ENCODE peak calls at places on chromosomes 5 and 9, in five cellular contexts. P is tibial nerve, E is stomach, J is sigmoid colon, D is A549. A is an unnamed sample.

GRCh38 chr5:104569621-104570020 is 1007.0 kb upstream of the NUDT12 start:
- DNase-seq in P (no peak), E (no peak), D (no peak), J (no peak), A (no peak)

GRCh38 chr5:127373858-127374491 is 83.4 kb downstream of the MEGF10 start:
- DNase-seq in E (no peak), J (no peak), D (peak), P (no peak), A (no peak)

GRCh38 chr9:122498883-122499288 is 11.7 kb upstream of the OR1J2 start:
- DNase-seq in D (peak), P (no peak), J (no peak), E (no peak), A (no peak)

GRCh38 chr5:67047180-67047579 is 149.4 kb downstream of the CD180 start:
- DNase-seq in P (no peak), J (peak), D (no peak), E (peak), A (no peak)

GRCh38 chr9:39588056-39588814 is 232.8 kb downstream of the SPATA31A1 start:
- DNase-seq in P (no peak), E (no peak), J (no peak), D (peak), A (no peak)

GRCh38 chr5:65394078-65394477 is 87.6 kb downstream of the ADAMTS6 start:
- DNase-seq in E (no peak), P (peak), D (peak), J (peak), A (peak)

GRCh38 chr9:36940881-36941280 is 93.2 kb downstream of the PAX5 start:
- DNase-seq in J (no peak), E (no peak), D (no peak), P (no peak), A (no peak)

GRCh38 chr5:37043693-37044092 is 167.1 kb downstream of the NIPBL start:
- DNase-seq in E (no peak), J (no peak), P (no peak), D (peak), A (no peak)

GRCh38 chr9:77764894-77765780 is 117.0 kb upstream of the GNA14 start:
- DNase-seq in J (no peak), P (no peak), E (no peak), D (peak), A (no peak)

GRCh38 chr9:124286292-124286931 is 28.7 kb downstream of the NEK6 start:
- DNase-seq in D (peak), J (no peak), P (no peak), E (peak), A (no peak)

GRCh38 chr9:100492952-100493351 is 20.0 kb downstream of the TMEFF1 start:
- DNase-seq in P (no peak), E (no peak), J (no peak), D (peak), A (no peak)

GRCh38 chr5:78236046-78236445 is 58.5 kb downstream of the AP3B1 start:
- DNase-seq in J (no peak), D (no peak), P (no peak), E (no peak), A (no peak)

DNA sequence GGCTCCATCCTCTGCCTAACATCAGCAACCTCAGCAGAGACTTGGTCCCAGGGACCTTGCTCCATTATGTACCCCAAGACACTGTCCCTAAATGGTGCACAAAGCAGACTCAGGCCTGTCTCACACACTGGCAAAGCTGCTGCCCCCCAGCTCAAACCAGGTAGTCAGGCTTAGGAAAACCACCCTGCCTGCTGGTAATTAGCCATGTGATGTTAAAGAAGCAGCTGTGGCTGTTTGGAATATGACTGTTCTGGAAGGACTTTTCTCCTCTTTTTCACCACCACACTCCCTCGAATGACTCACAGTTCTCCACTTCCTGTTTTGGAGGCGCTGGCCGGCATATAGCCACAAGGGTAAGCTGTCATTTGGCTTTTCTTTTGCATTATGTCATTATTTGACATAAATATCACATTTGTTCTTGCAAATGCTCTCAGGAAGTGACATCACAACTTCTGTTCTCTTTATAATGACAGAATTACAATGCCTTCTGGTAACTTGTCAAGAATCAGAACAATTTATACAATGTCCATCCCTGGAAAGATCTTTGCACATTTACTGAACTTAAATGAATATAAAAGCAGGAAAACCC is 113.9 kb downstream of the SUSD1 start:
- DNase-seq in J (peak), D (peak), P (peak), E (peak), A (no peak)
- TF ChIP-seq EP300 in J (no peak), D (no peak), P (peak), E (no peak), A (no peak)

GRCh38 chr9:15501179-15501578 is 9.6 kb downstream of the PSIP1 start:
- DNase-seq in J (no peak), E (no peak), D (no peak), P (no peak), A (no peak)

GRCh38 chr9:15501803-15502202 is 9.0 kb downstream of the PSIP1 start:
- DNase-seq in D (no peak), J (no peak), P (no peak), E (no peak), A (no peak)

GRCh38 chr9:15509931-15510788 is 610 bp downstream of the PSIP1 start:
- DNase-seq in P (no peak), E (peak), J (peak), D (peak), A (peak)

GRCh38 chr9:15510789-15511575 is at the start of gene PSIP1:
- DNase-seq in E (peak), D (peak), J (peak), P (peak), A (peak)

GRCh38 chr9:15505927-15506326 is 4.8 kb downstream of the PSIP1 start:
- DNase-seq in P (no peak), E (no peak), D (no peak), J (no peak), A (no peak)
- TF ChIP-seq CTCF in P (no peak), E (no peak), D (no peak), J (no peak), A (no peak)

GRCh38 chr9:6014668-6015270 is 655 bp downstream of the RANBP6 start:
- DNase-seq in E (no peak), J (no peak), D (peak), P (no peak), A (no peak)
- TF ChIP-seq EP300 in E (no peak), J (no peak), D (no peak), P (no peak), A (no peak)

DNA sequence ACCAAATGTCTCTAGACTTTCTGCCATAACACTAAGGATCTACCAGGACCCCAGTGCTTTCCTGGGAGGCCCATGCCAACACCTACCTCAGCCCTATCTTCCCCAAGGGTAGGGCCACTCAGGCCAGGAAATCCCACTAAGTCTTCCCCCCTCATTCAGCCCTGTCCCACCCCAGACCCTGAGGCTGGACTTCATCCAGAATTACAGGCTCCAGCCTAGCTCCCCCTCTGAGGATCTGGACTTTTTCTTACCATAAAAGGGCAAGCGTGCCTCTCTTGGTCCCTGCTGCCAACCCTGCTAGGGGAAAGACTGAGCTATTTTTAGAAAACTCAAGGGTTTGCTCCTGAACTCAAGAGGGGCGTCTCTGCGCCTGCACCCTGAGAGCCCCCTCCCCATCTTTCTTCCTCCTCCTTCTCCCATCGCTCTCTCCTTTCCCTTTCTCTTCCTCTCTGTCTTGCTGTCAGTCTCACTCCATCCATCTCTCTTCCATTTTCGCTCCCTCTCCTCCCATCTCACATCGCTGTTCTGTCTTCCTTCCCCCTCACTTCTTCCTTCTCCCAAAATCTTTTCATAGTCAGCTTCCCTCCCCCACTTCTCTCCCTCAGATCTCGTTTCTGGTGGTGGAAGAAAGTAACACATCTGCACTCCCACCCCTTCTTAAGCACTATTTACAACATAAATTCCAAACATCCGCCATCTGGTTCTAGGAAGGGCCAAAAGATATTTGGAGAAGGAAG is 38.1 kb upstream of the IL17B start:
- DNase-seq in D (no peak), P (no peak), J (peak), E (no peak), A (peak)
- TF ChIP-seq CTCF in D (no peak), P (no peak), J (no peak), E (no peak), A (no peak)

GRCh38 chr9:136010615-136011341 is 49.6 kb upstream of the UBAC1 start:
- DNase-seq in J (peak), E (no peak), P (no peak), D (no peak), A (no peak)

GRCh38 chr9:136011376-136011702 is 50.2 kb upstream of the UBAC1 start:
- DNase-seq in J (peak), D (no peak), P (no peak), E (no peak), A (no peak)

GRCh38 chr9:136012651-136013050 is 51.5 kb upstream of the UBAC1 start:
- DNase-seq in J (peak), D (no peak), E (no peak), P (no peak), A (peak)

GRCh38 chr9:136013116-136013515 is 51.9 kb upstream of the UBAC1 start:
- DNase-seq in J (peak), D (no peak), E (no peak), P (no peak), A (peak)

GRCh38 chr9:136011703-136012496 is 50.7 kb upstream of the UBAC1 start:
- DNase-seq in D (no peak), P (peak), E (peak), J (peak), A (peak)
- TF ChIP-seq EP300 in D (no peak), P (peak), E (peak), J (no peak), A (peak)

GRCh38 chr5:14004598-14005394 is 60.3 kb upstream of the DNAH5 start:
- DNase-seq in J (no peak), D (no peak), E (no peak), P (no peak), A (no peak)

GRCh38 chr5:14003513-14003912 is 59.0 kb upstream of the DNAH5 start:
- DNase-seq in P (no peak), D (no peak), E (no peak), J (no peak), A (no peak)

GRCh38 chr5:14008819-14009311 is 64.4 kb upstream of the DNAH5 start:
- DNase-seq in E (peak), P (no peak), J (no peak), D (peak), A (no peak)

GRCh38 chr5:14009575-14009974 is 65.1 kb upstream of the DNAH5 start:
- DNase-seq in J (no peak), E (no peak), P (no peak), D (peak), A (no peak)

GRCh38 chr5:14006823-14007510 is 62.5 kb upstream of the DNAH5 start:
- DNase-seq in D (no peak), P (peak), E (no peak), J (no peak), A (no peak)
- TF ChIP-seq CTCF in D (no peak), P (no peak), E (no peak), J (no peak), A (no peak)

GRCh38 chr9:414595-414994 is 199.9 kb downstream of the DOCK8 start:
- DNase-seq in E (no peak), J (no peak), D (no peak), P (no peak), A (no peak)

GRCh38 chr9:421896-422295 is 207.2 kb downstream of the DOCK8 start:
- DNase-seq in P (no peak), J (no peak), E (no peak), D (no peak), A (no peak)

DNA sequence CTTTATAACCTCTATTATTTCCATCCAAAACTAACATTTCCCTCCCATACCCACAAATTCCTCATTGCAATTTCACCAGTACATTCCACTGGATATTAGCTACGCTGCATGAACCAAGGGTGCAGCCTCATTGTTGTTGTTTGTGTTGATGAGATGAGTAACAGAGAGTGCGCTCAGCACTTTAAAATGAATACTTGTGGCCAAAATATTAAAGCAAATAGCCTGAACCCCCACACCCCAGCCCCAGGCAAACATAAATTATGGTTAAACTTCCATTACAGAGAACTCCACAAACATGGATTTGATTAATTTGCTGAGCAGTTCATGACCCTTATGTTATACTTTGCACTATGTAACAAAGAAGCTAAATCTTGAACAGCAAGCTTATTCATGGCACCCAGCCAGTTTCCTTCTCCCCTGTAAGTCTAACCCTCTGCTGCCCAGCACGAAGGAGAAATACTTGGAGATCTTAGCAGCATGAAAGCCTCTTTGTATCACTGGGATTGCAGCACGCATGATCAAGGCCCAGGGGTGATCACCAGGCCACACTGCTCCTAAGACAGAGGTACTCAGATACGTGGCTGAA is 205.0 kb downstream of the DOCK8 start:
- DNase-seq in D (peak), P (no peak), J (no peak), E (peak), A (no peak)
- TF ChIP-seq EP300 in D (no peak), P (no peak), J (no peak), E (no peak), A (no peak)

GRCh38 chr5:103041071-103041676 is 78.8 kb downstream of the GIN1 start:
- DNase-seq in E (no peak), D (peak), J (no peak), P (no peak), A (no peak)
- TF ChIP-seq CTCF in E (peak), D (peak), J (peak), P (peak), A (peak)

GRCh38 chr9:34647084-34647403 is 569 bp downstream of the GALT start:
- DNase-seq in E (no peak), J (no peak), D (no peak), P (no peak), A (no peak)

GRCh38 chr9:34642679-34643078 is 3.8 kb upstream of the GALT start:
- DNase-seq in E (no peak), J (no peak), D (no peak), P (no peak), A (no peak)

GRCh38 chr9:34647651-34648050 is 1.2 kb downstream of the GALT start:
- DNase-seq in E (no peak), J (no peak), P (no peak), D (no peak), A (no peak)

GRCh38 chr9:34646211-34647083 is at the start of gene GALT:
- DNase-seq in J (peak), P (peak), E (peak), D (peak), A (peak)

GRCh38 chr9:34644766-34645314 is 1.6 kb upstream of the GALT start:
- DNase-seq in D (no peak), J (no peak), P (no peak), E (no peak), A (no peak)
- TF ChIP-seq EP300 in D (no peak), J (no peak), P (no peak), E (no peak), A (no peak)

DNA sequence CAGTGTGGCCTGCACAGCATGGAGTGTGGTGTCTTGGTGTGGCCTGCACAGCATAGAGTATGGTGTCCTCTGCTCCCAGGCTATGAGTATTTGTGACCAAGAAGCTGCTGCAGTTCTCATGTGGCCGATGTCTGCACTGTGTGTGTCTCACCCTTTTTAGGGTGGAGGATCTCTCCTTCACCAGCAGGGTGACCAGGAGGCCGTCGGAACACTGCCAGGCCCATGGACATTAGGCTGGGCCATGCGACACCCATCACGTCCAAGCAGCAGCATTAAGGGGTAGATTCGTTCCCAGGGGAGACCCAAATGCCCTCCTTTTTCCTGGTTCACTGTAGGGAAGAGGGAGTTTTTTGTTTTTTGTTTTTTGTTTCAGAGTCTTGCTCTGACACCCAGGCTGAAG is 115.3 kb upstream of the SPIN1 start:
- DNase-seq in P (no peak), D (peak), J (no peak), E (no peak), A (no peak)
- TF ChIP-seq CTCF in P (no peak), D (no peak), J (no peak), E (no peak), A (no peak)